ENCODE peak calls at places on chromosome 5, in nine cellular contexts. H is prostate gland, W is H1, S is spleen, O is GM23338, A is endothelial cell of umbilical vein, F is suprapubic skin, Y is stomach, Q is breast epithelium. N is an unnamed sample.
A peak's percentile ranks its signal among the peaks of the same experiment; 100 is the strongest.

GRCh38 chr5:61496406-61497307 is 164.6 kb downstream of the ZSWIM6 start:
- DNase-seq in W (no peak), Q (no peak), O (no peak), H (no peak), Y (no peak), S (no peak), F (no peak), A (no peak), N (no peak)

GRCh38 chr5:88826959-88827585 is 55.9 kb downstream of the MEF2C start:
- DNase-seq in Y (no peak), F (no peak), S (peak; percentile 79), Q (no peak), W (no peak), O (peak; percentile 18), A (peak; percentile 99), H (no peak), N (peak; percentile 64)

GRCh38 chr5:170875811-170876210 is 14.0 kb downstream of the RANBP17 start:
- DNase-seq in F (no peak), H (no peak), A (no peak), Q (no peak), W (no peak), O (no peak), Y (no peak), S (no peak), N (no peak)

GRCh38 chr5:59218424-59219045 is 635.7 kb downstream of the RAB3C start:
- DNase-seq in A (peak; percentile 54), H (no peak), S (no peak), W (no peak), F (no peak), O (peak; percentile 19), Q (no peak), Y (no peak), N (no peak)

GRCh38 chr5:152622628-152623027 is 217.5 kb upstream of the NMUR2 start:
- DNase-seq in H (no peak), W (no peak), F (no peak), Y (no peak), Q (no peak), S (no peak), A (no peak), O (peak; percentile 11), N (no peak)

GRCh38 chr5:139806726-139807646 is 11.4 kb downstream of the PSD2 start:
- DNase-seq in Y (no peak), S (peak; percentile 19), O (no peak), H (no peak), F (no peak), Q (no peak), A (no peak), W (no peak), N (no peak)

GRCh38 chr5:58240286-58240685 is 219.6 kb downstream of the PLK2 start:
- DNase-seq in F (no peak), Y (no peak), W (no peak), Q (no peak), S (no peak), O (no peak), H (no peak), A (peak; percentile 89), N (no peak)

GRCh38 chr5:172509405-172509781 is 55.1 kb upstream of the SH3PXD2B start:
- DNase-seq in Y (no peak), Q (no peak), H (no peak), S (peak; percentile 41), O (peak; percentile 15), F (peak; percentile 42), A (no peak), W (no peak), N (no peak)

GRCh38 chr5:16812911-16813310 is 123.2 kb downstream of the MYO10 start:
- DNase-seq in H (peak; percentile 77), S (no peak), F (no peak), O (peak; percentile 24), Y (peak; percentile 50), A (no peak), Q (peak; percentile 66), W (no peak), N (no peak)

GRCh38 chr5:83472508-83473343 is 1.2 kb downstream of the VCAN start:
- DNase-seq in Q (no peak), F (peak; percentile 80), Y (no peak), H (no peak), A (no peak), O (peak; percentile 74), W (no peak), S (peak; percentile 76), N (peak; percentile 83)

GRCh38 chr5:31680528-31680927 is 41.6 kb downstream of the PDZD2 start:
- DNase-seq in H (no peak), Y (no peak), O (no peak), Q (no peak), S (no peak), W (no peak), A (no peak), F (no peak), N (no peak)

GRCh38 chr5:113807384-113808053 is 294.0 kb downstream of the YTHDC2 start:
- DNase-seq in Y (no peak), H (no peak), F (no peak), S (no peak), A (no peak), O (no peak), Q (no peak), W (no peak), N (peak; percentile 69)

GRCh38 chr5:58133631-58134296 is 326.1 kb downstream of the PLK2 start:
- DNase-seq in O (no peak), H (no peak), W (no peak), A (peak; percentile 71), Q (no peak), F (no peak), Y (no peak), S (no peak), N (no peak)

GRCh38 chr5:17415282-17415681 is 82.7 kb upstream of the TAF11L2 start:
- DNase-seq in A (no peak), W (no peak), F (no peak), H (no peak), Q (no peak), Y (no peak), S (peak; percentile 58), O (peak; percentile 74), N (no peak)

GRCh38 chr5:181087309-181087708 is 43.7 kb downstream of the OR2V1 start:
- DNase-seq in A (no peak), S (peak; percentile 47), O (no peak), W (no peak), Q (no peak), H (no peak), F (no peak), Y (no peak), N (no peak)

GRCh38 chr5:1510631-1511030 is 13.1 kb downstream of the LPCAT1 start:
- DNase-seq in H (no peak), S (peak; percentile 76), F (peak; percentile 58), O (no peak), A (no peak), Y (no peak), W (no peak), Q (peak; percentile 43), N (peak; percentile 59)

GRCh38 chr5:156981481-156981880 is 18.5 kb upstream of the TIMD4 start:
- DNase-seq in W (no peak), A (no peak), H (no peak), Q (no peak), S (no peak), O (no peak), Y (no peak), F (no peak), N (no peak)

DNA sequence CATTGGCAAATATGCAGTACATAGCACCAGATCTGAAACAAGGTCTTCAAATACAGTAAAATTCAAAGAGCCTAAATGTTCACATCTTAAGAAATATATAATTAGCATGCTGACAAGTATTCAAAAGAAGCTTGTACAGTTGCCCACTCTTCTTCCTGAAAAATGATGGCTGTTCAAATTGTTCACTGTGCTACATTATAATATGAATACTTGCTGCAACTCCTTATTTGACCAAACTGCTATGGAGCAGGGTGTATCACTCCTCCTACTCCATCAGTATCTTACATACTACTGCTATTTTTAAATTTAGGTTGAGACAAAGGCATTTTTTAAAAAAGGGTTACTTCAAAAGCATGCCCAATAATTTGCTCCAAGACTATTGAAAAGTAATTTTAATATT is 39.3 kb downstream of the RNF145 start:
- DNase-seq in O (no peak), S (no peak), W (no peak), F (no peak), Y (no peak), Q (no peak), H (no peak), A (no peak), N (no peak)
- TF ChIP-seq POLR2AphosphoS5 in O (no peak), S (no peak), W (no peak), F (no peak), Y (no peak), Q (no peak), H (no peak), A (no peak), N (no peak)

GRCh38 chr5:158773151-158773550 is 326.6 kb downstream of the EBF1 start:
- DNase-seq in H (no peak), W (no peak), F (no peak), A (no peak), O (no peak), Y (no peak), Q (no peak), S (no peak), N (no peak)
- H3K4me1 ChIP-seq in H (no peaks in the 10 kb centered on the region), W (no peaks in the 10 kb centered on the region), F (peaks cover 35% of the 10 kb centered on the region), A (no peaks in the 10 kb centered on the region), O (no peaks in the 10 kb centered on the region), Y (peaks cover 28% of the 10 kb centered on the region), Q (no peaks in the 10 kb centered on the region), S (no peaks in the 10 kb centered on the region), N (no peaks in the 10 kb centered on the region)

DNA sequence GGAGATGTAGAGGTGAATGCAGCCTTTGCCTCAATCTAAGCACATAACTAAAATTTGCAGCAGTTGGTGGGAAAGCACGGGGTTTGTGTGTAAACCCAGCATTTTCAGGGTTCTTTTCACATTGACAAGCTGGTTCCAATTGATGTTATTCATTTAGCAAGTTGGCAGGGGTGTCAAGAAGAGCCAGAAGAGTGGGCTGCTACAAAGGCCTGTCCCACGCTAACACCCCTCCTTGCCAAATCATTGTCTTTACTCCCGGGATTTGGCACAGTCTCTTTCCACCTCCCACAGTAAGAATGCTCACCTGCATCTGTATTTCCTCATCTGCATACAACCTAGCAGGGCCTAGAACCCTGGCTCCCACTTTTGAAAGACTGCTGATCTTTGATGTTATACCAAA is 11.8 kb downstream of the RGMB start:
- DNase-seq in S (no peak), O (no peak), A (no peak), W (no peak), Q (no peak), F (no peak), Y (no peak), H (no peak), N (no peak)
- H3K4me3 ChIP-seq in S (no peak overlapping the region), O (no peak overlapping the region), A (no peak overlapping the region), W (no peak overlapping the region), Q (no peak overlapping the region), F (no peak overlapping the region), Y (no peak overlapping the region), H (no peak overlapping the region), N (no peak overlapping the region)

DNA sequence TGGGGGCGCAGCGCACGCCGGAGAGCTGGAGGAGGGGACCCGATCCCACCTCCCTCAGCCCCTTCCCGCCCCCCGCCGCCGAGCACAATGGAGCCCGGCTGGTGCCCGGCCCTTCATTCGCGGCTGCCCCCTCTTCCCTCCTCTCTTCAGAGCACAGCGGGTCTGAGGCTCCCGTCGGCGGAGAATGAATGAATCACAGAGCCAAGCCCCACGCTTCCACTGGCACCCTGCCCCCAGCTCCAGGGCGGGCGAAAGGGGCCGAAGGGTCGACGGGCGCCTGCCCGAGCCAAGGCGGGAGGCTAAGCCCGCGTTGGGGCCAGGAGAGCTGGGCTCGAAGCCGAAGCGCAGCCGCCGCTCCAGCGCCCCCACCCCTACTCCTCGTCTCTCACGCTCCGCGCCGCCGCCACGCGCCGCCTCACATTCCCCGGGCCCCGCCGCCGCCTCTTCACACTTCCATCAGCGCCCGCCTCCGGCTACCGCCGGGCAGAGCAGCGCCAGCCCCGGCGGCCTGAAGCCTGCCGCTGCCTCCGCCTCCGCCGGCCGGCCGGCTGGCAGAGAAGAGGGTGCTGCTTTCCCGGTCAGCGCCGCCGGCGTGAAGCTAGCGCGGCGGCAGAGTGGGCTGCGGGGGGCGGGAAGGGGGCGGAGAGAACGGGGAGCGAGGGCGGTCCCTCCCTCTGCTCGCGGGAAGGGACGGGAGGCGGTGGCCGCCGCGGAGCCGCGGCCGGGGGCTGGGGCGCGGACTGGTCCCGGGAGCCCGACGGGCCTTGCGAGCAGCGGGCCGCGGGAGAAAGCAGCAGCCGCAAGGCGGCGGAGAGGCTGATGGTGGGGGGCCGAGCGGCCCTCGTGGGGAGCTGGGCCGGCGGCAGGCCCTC is at the start of gene HOMER1:
- DNase-seq in F (peak; percentile 85), S (peak; percentile 92), H (peak; percentile 65), O (peak; percentile 77), A (peak; percentile 83), W (no peak), Y (peak; percentile 76), Q (peak; percentile 77), N (peak; percentile 90)
- TF ChIP-seq POLR2AphosphoS5 in F (no peak), S (no peak), H (no peak), O (peak; percentile 40), A (peak; percentile 18), W (peak; percentile 6), Y (no peak), Q (no peak), N (no peak)